ENCODE peak calls at places on chromosomes 16 and 17, in eight cellular contexts. L is AG20443; A is HS-27A; H is HTR-8/SVneo; U is DMS153; Y is stimulated activated CD4-positive, alpha-beta T cell treated with anti-CD3 and anti-CD28 coated beads, Interleukin-12 subunit alpha, Interleukin-12 subunit beta, amount 100 ng/mL, for 4 hours; T is bronchial epithelial cell; D is NCI-H774. G is an unnamed sample.

GRCh38 chr16:23080747-23081146 is 68.5 kb downstream of the USP31 start:
- DNase-seq in L (no peak), A (no peak), H (no peak), U (no peak), Y (no peak), T (no peak), D (no peak), G (no peak)

GRCh38 chr17:50615818-50616217 is 18.9 kb upstream of the ABCC3 start:
- DNase-seq in L (no peak), A (no peak), H (no peak), U (no peak), Y (no peak), T (peak; percentile 46), D (no peak), G (no peak)

GRCh38 chr17:37516131-37516561 is 26.5 kb downstream of the DUSP14 start:
- DNase-seq in L (no peak), A (peak; percentile 64), H (peak; percentile 50), U (no peak), Y (no peak), T (peak; percentile 24), D (no peak), G (peak; percentile 21)

GRCh38 chr16:71846443-71846842 is 667 bp downstream of the ATXN1L start:
- DNase-seq in L (peak; percentile 27), A (no peak), H (no peak), U (no peak), Y (no peak), T (no peak), D (no peak), G (peak; percentile 14)

GRCh38 chr17:37743875-37744632 is 805 bp downstream of the HNF1B start:
- DNase-seq in L (no peak), A (no peak), H (no peak), U (no peak), Y (no peak), T (no peak), D (no peak), G (no peak)

GRCh38 chr17:78693346-78694083 is 88.6 kb downstream of the CYTH1 start:
- DNase-seq in L (no peak), A (no peak), H (no peak), U (no peak), Y (no peak), T (no peak), D (no peak), G (no peak)

GRCh38 chr17:82616021-82616703 is 32.1 kb downstream of the WDR45B start:
- DNase-seq in L (no peak), A (no peak), H (no peak), U (no peak), Y (no peak), T (no peak), D (no peak), G (no peak)

GRCh38 chr17:40266882-40267281 is 20.8 kb upstream of the CDC6 start:
- DNase-seq in L (no peak), A (no peak), H (no peak), U (no peak), Y (no peak), T (no peak), D (no peak), G (no peak)

GRCh38 chr17:33169580-33170285 is 123.4 kb downstream of the ASIC2 start:
- DNase-seq in L (peak; percentile 79), A (no peak), H (no peak), U (no peak), Y (no peak), T (peak; percentile 80), D (no peak), G (peak; percentile 75)

GRCh38 chr17:8056976-8057625 is 18.2 kb downstream of the ALOX15B start:
- DNase-seq in L (no peak), A (no peak), H (no peak), U (no peak), Y (no peak), T (no peak), D (no peak), G (no peak)

GRCh38 chr17:45021607-45022287 is 29.7 kb downstream of the DCAKD start:
- DNase-seq in L (peak; percentile 95), A (no peak), H (no peak), U (no peak), Y (peak; percentile 70), T (no peak), D (peak; percentile 51), G (peak; percentile 89)

GRCh38 chr16:9092282-9092962 is 978 bp downstream of the HAPSTR1 start:
- DNase-seq in L (peak; percentile 45), A (no peak), H (no peak), U (no peak), Y (peak; percentile 52), T (no peak), D (no peak), G (no peak)

GRCh38 chr16:27729516-27730304 is 179.8 kb downstream of the KATNIP start:
- DNase-seq in L (no peak), A (no peak), H (no peak), U (no peak), Y (no peak), T (no peak), D (no peak), G (no peak)

GRCh38 chr17:61561354-61561753 is 29.7 kb downstream of the NACA2 start:
- DNase-seq in L (no peak), A (no peak), H (no peak), U (no peak), Y (no peak), T (no peak), D (no peak), G (no peak)

GRCh38 chr16:24255446-24256352 is at the start of gene CACNG3:
- DNase-seq in L (peak; percentile 39), A (no peak), H (no peak), U (no peak), Y (peak; percentile 38), T (no peak), D (no peak), G (no peak)

GRCh38 chr16:31201511-31202401 is 804 bp downstream of the PYCARD start:
- DNase-seq in L (peak; percentile 51), A (no peak), H (no peak), U (no peak), Y (no peak), T (peak; percentile 50), D (no peak), G (peak; percentile 40)

GRCh38 chr16:83390759-83391158 is 417.0 kb upstream of the HSBP1 start:
- DNase-seq in L (peak; percentile 14), A (no peak), H (no peak), U (no peak), Y (no peak), T (no peak), D (no peak), G (peak; percentile 5)

GRCh38 chr17:54901230-54901847 is 687 bp downstream of the TOM1L1 start:
- DNase-seq in L (peak; percentile 20), A (peak; percentile 51), H (peak; percentile 24), U (peak; percentile 82), Y (no peak), T (peak; percentile 93), D (no peak), G (peak; percentile 26)

GRCh38 chr16:53080345-53081031 is 25.7 kb downstream of the CHD9 start:
- DNase-seq in L (peak; percentile 91), A (no peak), H (peak; percentile 71), U (no peak), Y (no peak), T (peak; percentile 95), D (no peak), G (peak; percentile 93)

GRCh38 chr17:5299383-5299782 is 17.3 kb downstream of the RABEP1 start:
- DNase-seq in L (peak; percentile 20), A (no peak), H (no peak), U (no peak), Y (no peak), T (no peak), D (no peak), G (peak; percentile 14)

GRCh38 chr17:17055286-17056166 is 13.3 kb downstream of the MPRIP start:
- DNase-seq in L (no peak), A (no peak), H (no peak), U (no peak), Y (no peak), T (no peak), D (no peak), G (no peak)

GRCh38 chr17:70797166-70797565 is 627.8 kb downstream of the KCNJ2 start:
- DNase-seq in L (no peak), A (no peak), H (no peak), U (no peak), Y (no peak), T (no peak), D (no peak), G (no peak)

GRCh38 chr17:671076-671762 is 43.4 kb downstream of the VPS53 start:
- DNase-seq in L (no peak), A (no peak), H (no peak), U (no peak), Y (no peak), T (no peak), D (no peak), G (no peak)

GRCh38 chr16:56824335-56824734 is 40.7 kb upstream of the SLC12A3 start:
- DNase-seq in L (peak; percentile 41), A (no peak), H (no peak), U (no peak), Y (no peak), T (no peak), D (peak; percentile 29), G (peak; percentile 45)

GRCh38 chr17:60720763-60721531 is 43.3 kb downstream of the BCAS3 start:
- DNase-seq in L (peak; percentile 73), A (peak; percentile 20), H (peak; percentile 79), U (no peak), Y (no peak), T (peak; percentile 54), D (peak; percentile 37), G (peak; percentile 64)

GRCh38 chr16:4111748-4112696 is 4.2 kb downstream of the ADCY9 start:
- DNase-seq in L (no peak), A (no peak), H (no peak), U (no peak), Y (no peak), T (no peak), D (no peak), G (peak; percentile 33)

GRCh38 chr17:74641224-74641948 is 17.8 kb upstream of the CD300E start:
- DNase-seq in L (no peak), A (no peak), H (no peak), U (no peak), Y (no peak), T (no peak), D (no peak), G (no peak)

GRCh38 chr16:68426355-68426652 is 22.0 kb downstream of the SMPD3 start:
- DNase-seq in L (peak; percentile 60), A (no peak), H (no peak), U (no peak), Y (no peak), T (no peak), D (no peak), G (peak; percentile 69)

GRCh38 chr17:58667934-58668597 is 23.8 kb downstream of the TEX14 start:
- DNase-seq in L (no peak), A (no peak), H (peak; percentile 41), U (no peak), Y (no peak), T (peak; percentile 79), D (no peak), G (no peak)

GRCh38 chr17:59038734-59039133 is 67.9 kb downstream of the TRIM37 start:
- DNase-seq in L (no peak), A (no peak), H (no peak), U (no peak), Y (no peak), T (no peak), D (no peak), G (no peak)

GRCh38 chr17:60142872-60143499 is 6.8 kb upstream of the CA4 start:
- DNase-seq in L (peak; percentile 91), A (peak; percentile 90), H (peak; percentile 91), U (peak; percentile 69), Y (peak; percentile 78), T (peak; percentile 79), D (peak; percentile 81), G (peak; percentile 79)

GRCh38 chr16:89026121-89026612 is 49.2 kb upstream of the CBFA2T3 start:
- DNase-seq in L (no peak), A (no peak), H (no peak), U (peak; percentile 58), Y (peak; percentile 25), T (peak; percentile 15), D (no peak), G (no peak)

GRCh38 chr17:12070561-12070960 is 49.9 kb downstream of the MAP2K4 start:
- DNase-seq in L (peak; percentile 48), A (peak; percentile 67), H (peak; percentile 3), U (no peak), Y (no peak), T (peak; percentile 19), D (no peak), G (peak; percentile 58)

GRCh38 chr16:85984947-85985451 is 86.0 kb downstream of the IRF8 start:
- DNase-seq in L (no peak), A (no peak), H (no peak), U (no peak), Y (no peak), T (no peak), D (no peak), G (no peak)